ENCODE peak calls at places on chromosomes 1 and 21, in six cellular contexts. S is K562, U is mesendoderm, L is fibroblast of lung, M is astrocyte, D is Karpas-422. R is an unnamed sample. For H3K4me1, the result is how much of the 10 kb centered on the place peaks cover.

GRCh38 chr1:18486195-18486594 is 5.5 kb downstream of the KLHDC7A start:
- DNase-seq in S (peak), U (peak), L (no peak), M (no peak), D (peak), R (no peak)

GRCh38 chr1:62782197-62782886 is 1.6 kb upstream of the ATG4C start:
- DNase-seq in S (no peak), U (no peak), L (peak), M (peak), D (no peak), R (peak)

GRCh38 chr21:38596264-38597042 is 98.2 kb upstream of the ERG start:
- DNase-seq in S (no peak), U (no peak), L (no peak), M (peak), D (no peak), R (no peak)

GRCh38 chr1:39115271-39116110 is 89.0 kb upstream of the MACF1 start:
- DNase-seq in S (peak), U (no peak), L (peak), M (peak), D (peak), R (peak)

GRCh38 chr1:110307239-110307974 is 31.8 kb upstream of the RBM15 start:
- DNase-seq in S (no peak), U (no peak), L (no peak), M (peak), D (no peak), R (no peak)

GRCh38 chr1:199688774-199689173 is 338.7 kb upstream of the NR5A2 start:
- DNase-seq in S (no peak), U (no peak), L (no peak), M (no peak), D (no peak), R (no peak)

GRCh38 chr1:2146836-2147517 is 47.6 kb downstream of the FAAP20 start:
- DNase-seq in S (no peak), U (no peak), L (no peak), M (no peak), D (no peak), R (no peak)

GRCh38 chr1:179876289-179876715 is 1.3 kb downstream of the TOR1AIP2 start:
- DNase-seq in S (no peak), U (peak), L (peak), M (peak), D (no peak), R (peak)

GRCh38 chr1:197955486-197956394 is 38.6 kb downstream of the LHX9 start:
- DNase-seq in S (no peak), U (no peak), L (peak), M (peak), D (no peak), R (peak)

GRCh38 chr1:98277111-98277510 is 356.3 kb upstream of the DPYD start:
- DNase-seq in S (no peak), U (peak), L (peak), M (peak), D (no peak), R (peak)

GRCh38 chr1:206583461-206584264 is 28.6 kb downstream of the EIF2D start:
- DNase-seq in S (peak), U (peak), L (peak), M (no peak), D (peak), R (peak)

GRCh38 chr1:219296916-219297315 is 123.2 kb downstream of the LYPLAL1 start:
- DNase-seq in S (no peak), U (no peak), L (peak), M (peak), D (no peak), R (peak)

GRCh38 chr1:87592156-87592555 is 263.5 kb downstream of the LMO4 start:
- DNase-seq in S (no peak), U (no peak), L (no peak), M (no peak), D (no peak), R (no peak)

GRCh38 chr1:211247921-211248320 is 11.2 kb upstream of the RCOR3 start:
- DNase-seq in S (no peak), U (peak), L (no peak), M (no peak), D (no peak), R (peak)

GRCh38 chr1:39751595-39751994 is 12.9 kb downstream of the PPIE start:
- DNase-seq in S (no peak), U (no peak), L (no peak), M (no peak), D (no peak), R (no peak)

GRCh38 chr1:169588785-169589485 is 2.7 kb upstream of the F5 start:
- DNase-seq in S (no peak), U (no peak), L (no peak), M (no peak), D (no peak), R (no peak)

GRCh38 chr1:156176610-156177210 is 17.2 kb upstream of the SLC25A44 start:
- DNase-seq in S (no peak), U (no peak), L (no peak), M (no peak), D (no peak), R (no peak)

GRCh38 chr1:42453386-42453785 is 2.4 kb downstream of the ZMYND12 start:
- DNase-seq in S (no peak), U (no peak), L (no peak), M (peak), D (no peak), R (no peak)

GRCh38 chr1:1290238-1290731 is 10.0 kb downstream of the SCNN1D start:
- DNase-seq in S (peak), U (peak), L (peak), M (no peak), D (peak), R (peak)

GRCh38 chr21:14942801-14943490 is 121.9 kb downstream of the NRIP1 start:
- DNase-seq in S (no peak), U (no peak), L (peak), M (peak), D (no peak), R (no peak)

GRCh38 chr1:228371741-228372182 is 34.9 kb downstream of the TRIM11 start:
- DNase-seq in S (no peak), U (no peak), L (no peak), M (no peak), D (no peak), R (no peak)

GRCh38 chr1:53740621-53741105 is 1.7 kb upstream of the GLIS1 start:
- DNase-seq in S (no peak), U (no peak), L (peak), M (peak), D (no peak), R (peak)

GRCh38 chr1:33176362-33176850 is 5.4 kb downstream of the TRIM62 start:
- DNase-seq in S (no peak), U (no peak), L (no peak), M (peak), D (no peak), R (peak)

GRCh38 chr1:94792876-94793605 is 27.1 kb upstream of the SLC44A3 start:
- DNase-seq in S (no peak), U (no peak), L (peak), M (peak), D (no peak), R (peak)

GRCh38 chr1:203200059-203200553 is 13.6 kb upstream of the CHI3L1 start:
- DNase-seq in S (no peak), U (no peak), L (peak), M (peak), D (no peak), R (peak)

GRCh38 chr1:34407140-34407539 is 230.4 kb downstream of the C1orf94 start:
- DNase-seq in S (no peak), U (no peak), L (no peak), M (no peak), D (no peak), R (peak)

GRCh38 chr1:203324103-203325003 is 19.0 kb downstream of the BTG2 start:
- DNase-seq in S (no peak), U (no peak), L (no peak), M (no peak), D (peak), R (peak)

GRCh38 chr1:147478556-147478955 is 62.7 kb upstream of the BCL9 start:
- DNase-seq in S (no peak), U (no peak), L (no peak), M (no peak), D (no peak), R (no peak)

GRCh38 chr1:94591791-94592565 is 50.4 kb upstream of the F3 start:
- DNase-seq in S (no peak), U (no peak), L (no peak), M (no peak), D (no peak), R (no peak)

GRCh38 chr1:235128453-235129328 is at the start of gene TOMM20:
- DNase-seq in S (peak), U (peak), L (peak), M (peak), D (peak), R (peak)

GRCh38 chr1:84141177-84142003 is 2.7 kb upstream of the PRKACB start:
- DNase-seq in S (no peak), U (no peak), L (peak), M (no peak), D (peak), R (peak)

GRCh38 chr1:84143796-84144565 is at the start of gene PRKACB:
- DNase-seq in S (no peak), U (no peak), L (peak), M (peak), D (peak), R (peak)

GRCh38 chr1:84148758-84149157 is 4.7 kb downstream of the PRKACB start:
- DNase-seq in S (no peak), U (no peak), L (no peak), M (no peak), D (no peak), R (no peak)

GRCh38 chr1:84146375-84147032 is 2.4 kb downstream of the PRKACB start:
- DNase-seq in S (no peak), U (no peak), L (peak), M (peak), D (no peak), R (peak)

DNA sequence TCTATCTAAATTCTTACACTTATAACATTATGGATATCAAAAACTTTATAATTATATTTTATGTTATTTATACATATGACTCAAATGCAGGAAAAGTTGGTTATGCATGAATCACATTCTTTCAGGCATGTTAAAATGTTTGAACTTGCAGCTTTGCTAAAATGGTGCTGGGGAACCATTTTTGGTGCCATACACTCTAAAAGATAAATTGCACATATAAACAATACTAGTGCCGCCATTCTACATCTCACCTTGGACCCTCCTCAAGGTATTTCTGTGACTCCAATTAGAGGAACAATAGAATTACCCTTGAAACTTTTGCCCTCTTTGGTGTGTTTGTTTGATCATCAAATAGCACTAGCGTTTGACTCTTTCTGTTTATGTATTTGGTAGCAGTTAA is 980 bp downstream of the PRKACB start:
- DNase-seq in S (no peak), U (no peak), L (no peak), M (no peak), D (no peak), R (peak)
- H3K9ac ChIP-seq in S (no peak), U (no peak), L (no peak), M (no peak), D (peak), R (no peak)

DNA sequence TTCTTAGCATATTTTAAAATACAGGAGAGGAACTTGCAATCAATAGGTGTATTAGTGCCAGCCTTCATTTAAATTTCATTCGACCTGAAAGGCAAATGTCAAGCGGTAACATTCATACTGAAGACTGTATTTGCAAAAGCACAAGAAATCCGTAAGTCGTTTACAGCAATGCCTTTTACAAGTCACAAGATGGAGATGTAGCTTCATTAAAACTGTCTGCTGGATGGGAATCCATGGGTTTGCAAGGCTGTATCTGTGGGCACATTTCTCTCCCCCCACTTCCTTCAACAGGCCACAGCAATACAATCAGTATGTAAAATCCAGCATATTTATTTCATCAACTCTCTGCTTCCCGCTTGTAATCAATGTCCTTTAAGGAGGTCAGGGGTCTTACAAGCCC is 147.1 kb downstream of the SLC45A1 start:
- DNase-seq in S (no peak), U (peak), L (peak), M (no peak), D (no peak), R (no peak)
- H3K4me1 ChIP-seq in S (under half), U (under half), L (under half), M (under half), D (under half), R (under half)

DNA sequence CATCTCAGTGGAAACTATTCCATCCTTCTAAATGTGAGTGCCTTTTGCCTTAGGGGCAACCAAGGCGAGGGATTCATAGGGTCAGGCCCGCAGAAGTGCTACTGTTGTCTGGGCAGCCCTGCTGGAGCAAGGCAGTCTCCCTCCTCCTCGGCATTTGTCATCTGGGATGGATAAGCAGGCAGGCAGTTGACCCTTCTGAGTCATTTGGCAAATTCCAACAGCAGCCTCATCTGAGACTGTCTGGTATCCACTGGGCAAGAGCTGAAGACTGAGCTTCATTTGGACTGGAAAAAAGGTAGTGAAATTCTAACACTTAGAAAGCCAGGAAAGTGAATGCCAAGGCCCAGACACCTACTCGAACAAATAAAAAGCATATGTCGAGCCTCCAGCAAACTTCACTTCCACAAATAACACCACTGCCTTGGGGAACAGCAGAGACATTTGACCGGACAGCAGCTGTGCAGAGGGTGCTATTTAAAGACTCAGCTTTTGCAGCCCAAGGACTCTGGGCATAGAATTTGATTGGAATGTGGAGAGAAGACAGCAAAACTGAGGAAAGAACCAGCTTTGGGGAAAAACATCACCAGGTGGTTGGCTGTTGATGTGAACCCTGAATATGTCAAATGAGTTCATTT is 4.0 kb upstream of the ZBTB40 start:
- DNase-seq in S (no peak), U (peak), L (peak), M (peak), D (no peak), R (peak)
- H3K9ac ChIP-seq in S (no peak), U (peak), L (no peak), M (peak), D (no peak), R (peak)

GRCh38 chr1:12202190-12202497 is 27.7 kb upstream of the VPS13D start:
- DNase-seq in S (no peak), U (no peak), L (no peak), M (no peak), D (no peak), R (no peak)
- H3K4me1 ChIP-seq in S (under half), U (under half), L (under half), M (under half), D (under half), R (under half)

GRCh38 chr21:46227811-46228344 is 696 bp downstream of the LSS start:
- DNase-seq in S (no peak), U (peak), L (no peak), M (no peak), D (peak), R (peak)

GRCh38 chr21:46226920-46227599 is 1.5 kb downstream of the LSS start:
- DNase-seq in S (no peak), U (peak), L (peak), M (peak), D (peak), R (peak)

GRCh38 chr21:46229133-46229922 is 754 bp upstream of the LSS start:
- DNase-seq in S (peak), U (peak), L (no peak), M (no peak), D (peak), R (no peak)

GRCh38 chr21:46228345-46229051 is at the start of gene LSS:
- DNase-seq in S (peak), U (peak), L (peak), M (peak), D (peak), R (peak)

DNA sequence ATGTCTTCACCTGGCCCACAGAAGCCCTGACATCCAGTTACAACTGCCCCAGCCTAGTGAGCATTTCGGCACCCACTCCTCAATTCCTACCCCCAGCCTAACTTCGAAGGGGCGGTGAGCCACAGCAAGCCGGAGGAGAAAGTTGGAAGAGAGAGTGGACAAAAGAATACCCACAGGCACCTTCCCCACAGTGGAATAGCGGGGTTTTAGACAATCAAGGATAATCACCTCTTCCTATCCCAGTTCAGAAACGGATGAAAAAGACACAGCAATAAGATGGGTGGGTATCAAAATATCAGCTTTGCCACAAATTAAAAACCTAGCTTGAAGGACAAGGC is 1.3 kb upstream of the LSS start:
- DNase-seq in S (no peak), U (no peak), L (no peak), M (no peak), D (no peak), R (no peak)
- H3K9ac ChIP-seq in S (peak), U (peak), L (no peak), M (peak), D (peak), R (peak)

GRCh38 chr1:221762121-221762520 is 20.2 kb upstream of the DUSP10 start:
- DNase-seq in S (no peak), U (no peak), L (no peak), M (no peak), D (no peak), R (no peak)
- H3K4me1 ChIP-seq in S (under half), U (under half), L (under half), M (under half), D (under half), R (under half)

DNA sequence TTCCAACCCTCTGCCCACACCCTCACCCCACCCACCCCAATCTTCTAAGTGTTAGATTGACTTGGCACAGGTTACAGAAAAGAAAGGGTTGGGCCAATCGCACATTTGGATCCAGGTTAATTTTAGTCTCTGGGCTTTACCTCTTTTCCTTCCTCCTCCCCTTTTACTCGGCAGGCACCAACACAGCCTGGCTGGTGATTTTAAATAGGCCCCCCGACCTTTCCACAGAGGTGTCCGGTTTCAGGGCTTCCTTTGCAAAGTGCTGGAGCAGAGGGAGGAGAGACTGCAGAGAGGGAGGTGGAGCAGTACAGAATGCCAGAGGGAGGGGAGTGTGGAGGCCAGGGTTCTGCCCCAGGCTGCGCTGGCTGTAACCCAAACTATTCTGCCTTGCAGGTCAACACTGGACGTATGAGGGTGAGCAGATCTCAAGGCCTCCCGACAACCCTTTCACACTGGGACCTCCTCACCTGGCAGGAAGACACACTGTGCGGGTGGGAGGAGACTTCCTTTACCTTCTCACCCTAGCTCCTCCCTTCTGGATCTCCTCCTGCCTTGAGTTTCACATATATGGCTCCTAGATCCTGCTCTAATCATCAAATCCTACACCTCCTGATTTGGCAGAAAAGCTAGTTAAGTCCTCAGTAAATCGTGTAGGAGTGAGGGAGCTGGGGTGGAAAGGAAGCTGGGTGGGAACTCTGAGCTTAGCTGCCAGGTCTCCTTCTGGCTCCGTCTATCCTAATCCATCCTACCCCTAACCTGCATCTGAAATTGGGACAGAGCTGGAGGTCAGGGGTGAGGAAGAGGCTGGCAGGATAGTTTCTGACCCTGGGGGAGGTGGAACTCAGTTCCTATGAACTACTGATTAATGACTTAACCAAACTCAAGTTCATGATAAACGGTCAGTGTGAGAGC is 2.4 kb downstream of the CA14 start:
- DNase-seq in S (no peak), U (peak), L (no peak), M (no peak), D (peak), R (peak)
- H3K9ac ChIP-seq in S (no peak), U (peak), L (no peak), M (no peak), D (peak), R (no peak)

DNA sequence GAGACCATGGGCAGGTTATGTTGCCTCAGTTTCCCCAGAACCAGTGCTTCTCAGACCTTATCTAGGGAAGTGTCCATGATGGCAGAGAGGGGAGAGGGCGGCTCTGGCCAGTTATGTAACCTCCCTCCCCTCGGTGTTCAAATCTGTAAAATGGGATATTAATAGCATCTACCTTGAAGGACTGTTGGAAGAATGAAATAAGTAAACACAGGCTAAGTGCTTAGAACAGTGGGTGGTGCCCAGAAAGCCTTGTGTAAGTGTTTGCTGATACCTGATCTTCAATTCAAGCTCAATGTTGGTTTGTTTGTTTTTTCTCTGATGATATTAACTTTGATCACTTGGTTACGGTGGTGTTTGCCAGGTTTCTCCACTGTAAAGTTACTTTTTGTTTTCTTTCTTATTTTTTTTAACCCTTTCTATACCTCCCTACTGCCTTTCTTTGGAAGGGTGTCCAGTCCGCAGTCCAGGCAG is 34.9 kb downstream of the EPHA2 start:
- DNase-seq in S (no peak), U (no peak), L (no peak), M (no peak), D (no peak), R (no peak)
- H3K4me1 ChIP-seq in S (under half), U (under half), L (under half), M (under half), D (under half), R (under half)

R was measured in adipocyte.